ENCODE peak calls at places on chromosomes 16 and 17, in six cellular contexts. N, I, Q, P, K and B are unnamed samples.

GRCh38 chr16:58582133-58582532 is 47.5 kb downstream of the CNOT1 start:
- DNase-seq in I (no peak), K (no peak), P (no peak), N (no peak), Q (no peak), B (no peak)

GRCh38 chr17:7426896-7427488 is 1.6 kb downstream of the SPEM2 start:
- DNase-seq in K (no peak), P (no peak), N (no peak), I (no peak), Q (no peak), B (no peak)

GRCh38 chr17:6460531-6461161 is 16.4 kb downstream of the PIMREG start:
- DNase-seq in P (no peak), N (no peak), K (no peak), I (no peak), Q (no peak), B (no peak)

GRCh38 chr17:7137182-7137943 is 22.7 kb upstream of the ASGR2 start:
- DNase-seq in Q (no peak), P (no peak), N (peak), K (peak), I (no peak), B (peak)

GRCh38 chr16:27315333-27316037 is 1.7 kb downstream of the IL4R start:
- DNase-seq in K (peak), I (no peak), N (peak), P (peak), Q (peak), B (peak)

GRCh38 chr17:259341-259976 is 78.0 kb upstream of the DOC2B start:
- DNase-seq in I (no peak), K (peak), Q (peak), P (no peak), N (no peak), B (no peak)

GRCh38 chr16:67672739-67673662 is 6.4 kb downstream of the C16orf86 start:
- DNase-seq in I (peak), N (peak), K (no peak), P (peak), Q (peak), B (no peak)

GRCh38 chr17:39064374-39064773 is 87.1 kb downstream of the PLXDC1 start:
- DNase-seq in N (no peak), I (no peak), P (no peak), K (peak), Q (no peak), B (no peak)

GRCh38 chr17:76538941-76539340 is 903 bp upstream of the PRCD start:
- DNase-seq in N (no peak), P (no peak), Q (no peak), K (no peak), I (no peak), B (peak)

GRCh38 chr16:26951950-26952349 is 114.8 kb upstream of the C16orf82 start:
- DNase-seq in P (no peak), Q (no peak), N (no peak), I (no peak), K (no peak), B (no peak)

GRCh38 chr16:56691885-56692284 is 9.6 kb downstream of the MT1X start:
- DNase-seq in K (peak), Q (no peak), I (no peak), N (peak), P (no peak), B (no peak)

GRCh38 chr17:60161598-60162330 is 12.0 kb downstream of the CA4 start:
- DNase-seq in P (no peak), Q (peak), I (peak), K (peak), N (no peak), B (no peak)

GRCh38 chr17:40551091-40551873 is 14.0 kb downstream of the CCR7 start:
- DNase-seq in P (peak), N (peak), K (peak), I (peak), Q (peak), B (peak)

GRCh38 chr17:76384222-76384986 is at the start of gene SPHK1:
- DNase-seq in N (peak), P (peak), I (no peak), K (peak), Q (peak), B (peak)

GRCh38 chr17:1471931-1472727 is 16.1 kb upstream of the CRK start:
- DNase-seq in P (no peak), N (no peak), I (no peak), K (no peak), Q (no peak), B (no peak)

GRCh38 chr16:57628008-57628781 is at the start of gene ADGRG1:
- DNase-seq in K (no peak), Q (peak), P (peak), N (no peak), I (peak), B (peak)

GRCh38 chr16:15539197-15539596 is 103.8 kb downstream of the MARF1 start:
- DNase-seq in N (peak), K (no peak), Q (no peak), P (no peak), I (no peak), B (no peak)

GRCh38 chr16:75106351-75107274 is 10.0 kb downstream of the LDHD start:
- DNase-seq in N (no peak), I (no peak), K (peak), P (no peak), Q (no peak), B (peak)

GRCh38 chr16:89325861-89326471 is 108.5 kb downstream of the ZNF778 start:
- DNase-seq in N (peak), K (peak), Q (peak), P (peak), I (peak), B (peak)

GRCh38 chr17:4802228-4802627 is at the start of gene C17orf114:
- DNase-seq in I (no peak), Q (no peak), P (no peak), N (no peak), K (no peak), B (no peak)

GRCh38 chr17:48592592-48592991 is 987 bp downstream of the HOXB5 start:
- DNase-seq in K (no peak), P (no peak), Q (no peak), N (no peak), I (no peak), B (no peak)

GRCh38 chr16:1043831-1044514 is 28.6 kb upstream of the SSTR5 start:
- DNase-seq in K (no peak), Q (no peak), P (no peak), N (no peak), I (no peak), B (no peak)

GRCh38 chr16:1046271-1046955 is 26.1 kb upstream of the SSTR5 start:
- DNase-seq in P (no peak), I (peak), K (no peak), N (no peak), Q (no peak), B (no peak)

GRCh38 chr16:1045363-1046270 is 26.9 kb upstream of the SSTR5 start:
- DNase-seq in P (no peak), K (no peak), N (no peak), I (no peak), Q (no peak), B (no peak)

GRCh38 chr16:1042776-1043349 is 29.7 kb upstream of the SSTR5 start:
- DNase-seq in N (no peak), I (no peak), P (no peak), Q (no peak), K (no peak), B (no peak)

DNA sequence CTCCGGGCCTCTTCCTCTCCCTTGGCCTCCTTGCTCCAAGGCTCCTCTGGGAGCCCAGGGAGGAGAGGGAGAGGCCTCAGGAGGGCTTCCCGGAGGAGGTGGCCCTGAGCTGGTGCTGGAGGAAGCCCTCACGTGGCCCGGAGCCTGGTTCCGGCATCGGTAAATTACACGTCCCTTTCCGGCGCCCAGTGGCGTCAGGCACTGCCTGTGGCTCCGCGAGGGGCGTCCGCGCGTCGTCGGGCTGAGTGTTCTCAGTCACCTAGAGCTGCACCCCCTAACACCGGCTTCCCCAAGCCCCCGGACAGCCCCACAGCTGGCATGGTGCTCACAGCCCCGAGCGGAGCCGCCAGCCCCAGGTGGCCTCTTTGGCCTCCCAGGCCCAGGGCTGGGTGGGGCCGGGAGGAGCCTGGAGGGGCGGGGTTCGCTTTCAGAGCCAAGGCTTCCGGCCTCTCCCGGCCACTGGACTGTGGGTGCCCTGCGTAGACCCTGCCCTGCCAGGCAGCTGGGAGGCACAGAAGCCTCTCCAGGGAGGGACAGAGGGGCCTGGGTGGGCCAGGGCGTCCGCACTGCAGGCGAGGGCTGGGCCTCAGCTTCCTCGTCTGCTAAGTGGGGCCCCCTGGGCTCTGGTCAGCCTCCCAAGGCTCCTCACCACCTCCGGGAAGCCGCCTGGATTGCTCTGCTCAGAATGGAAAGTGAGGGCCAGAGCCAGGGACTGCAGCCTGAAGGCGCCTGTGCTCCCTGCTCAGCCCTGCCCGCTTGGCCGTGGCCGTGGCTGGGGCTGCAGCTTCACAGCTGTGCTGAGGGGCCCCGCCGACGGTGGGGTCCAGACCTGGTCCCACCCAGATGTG is 27.8 kb upstream of the SSTR5 start:
- DNase-seq in I (no peak), N (no peak), Q (no peak), K (no peak), P (no peak), B (no peak)
- H3K27ac ChIP-seq in I (peak), N (no peak), Q (no peak), K (no peak), P (no peak), B (no peak)

GRCh38 chr16:17404903-17405691 is 65.7 kb downstream of the XYLT1 start:
- DNase-seq in P (peak), I (peak), Q (no peak), K (peak), N (peak), B (peak)
- H3K4me3 ChIP-seq in P (no peak), I (no peak), Q (no peak), K (no peak), N (no peak), B (no peak)

GRCh38 chr16:13873835-13874438 is 46.0 kb upstream of the ERCC4 start:
- DNase-seq in I (no peak), K (no peak), P (no peak), Q (no peak), N (no peak), B (no peak)
- TF ChIP-seq CTCF in I (peak), K (peak), P (peak), Q (no peak), N (peak), B (peak)

GRCh38 chr17:65564793-65565192 is 3.3 kb upstream of the AXIN2 start:
- DNase-seq in N (no peak), P (peak), Q (peak), I (peak), K (no peak), B (peak)
- H3K27ac ChIP-seq in N (peak), P (peak), Q (peak), I (peak), K (no peak), B (no peak)